ENCODE peak calls at places on chromosomes 13 and 19, in four cellular contexts. Y is psoas muscle, J is PC-3, P is HCT116. E is an unnamed sample.

GRCh38 chr13:45402641-45403040 is 15.5 kb downstream of the SLC25A30 start:
- DNase-seq in Y (no peak), J (no peak), P (no peak), E (no peak)

GRCh38 chr19:16131648-16132047 is 11.8 kb upstream of the HSH2D start:
- DNase-seq in J (no peak), Y (no peak), P (no peak), E (no peak)

GRCh38 chr13:95714142-95714832 is 37.3 kb downstream of the DNAJC3 start:
- DNase-seq in Y (no peak), J (peak), P (no peak), E (no peak)

GRCh38 chr13:33349996-33350826 is 64.7 kb upstream of the STARD13 start:
- DNase-seq in Y (peak), P (no peak), J (peak), E (peak)

GRCh38 chr19:1102407-1103106 is 1.2 kb upstream of the GPX4 start:
- DNase-seq in J (peak), P (peak), Y (no peak), E (peak)

GRCh38 chr19:39252458-39252857 is 3.8 kb upstream of the IFNL4 start:
- DNase-seq in P (no peak), Y (no peak), J (no peak), E (no peak)

GRCh38 chr13:109704771-109705628 is 81.4 kb downstream of the IRS2 start:
- DNase-seq in J (peak), Y (peak), P (no peak), E (no peak)

GRCh38 chr19:799076-799881 is 2.0 kb downstream of the PTBP1 start:
- DNase-seq in P (no peak), Y (no peak), J (peak), E (no peak)

GRCh38 chr13:113327766-113328391 is 30.8 kb downstream of the LAMP1 start:
- DNase-seq in Y (peak), P (no peak), J (no peak), E (no peak)

GRCh38 chr13:93173656-93174055 is 53.0 kb upstream of the GPC6 start:
- DNase-seq in P (no peak), Y (no peak), J (no peak), E (no peak)

GRCh38 chr19:11738746-11739620 is at the start of gene ZNF823:
- DNase-seq in J (peak), P (peak), Y (peak), E (peak)

GRCh38 chr19:49400034-49400433 is 12.0 kb downstream of the KASH5 start:
- DNase-seq in J (no peak), P (no peak), Y (no peak), E (no peak)

GRCh38 chr13:87656311-87656710 is 14.9 kb upstream of the SLITRK5 start:
- DNase-seq in J (peak), P (no peak), Y (no peak), E (no peak)

GRCh38 chr13:114282143-114282685 is 813 bp downstream of the UPF3A start:
- DNase-seq in P (no peak), J (peak), Y (peak), E (peak)

GRCh38 chr13:21075303-21076264 is 14.2 kb upstream of the LATS2 start:
- DNase-seq in P (no peak), Y (peak), J (no peak), E (peak)

GRCh38 chr19:33677745-33678426 is 56.1 kb downstream of the CHST8 start:
- DNase-seq in P (no peak), J (peak), Y (no peak), E (no peak)

GRCh38 chr13:50124536-50125305 is 109.5 kb downstream of the KCNRG start:
- DNase-seq in P (no peak), Y (peak), J (peak), E (peak)

GRCh38 chr19:29858000-29858596 is 46.3 kb downstream of the CCNE1 start:
- DNase-seq in J (peak), Y (peak), P (no peak), E (no peak)

GRCh38 chr19:32471095-32471494 is 65.5 kb downstream of the DPY19L3 start:
- DNase-seq in P (no peak), J (no peak), Y (peak), E (no peak)

GRCh38 chr19:45275370-45275971 is 24.4 kb downstream of the MARK4 start:
- DNase-seq in Y (no peak), P (no peak), J (no peak), E (no peak)

GRCh38 chr19:44820648-44821609 is 12.0 kb downstream of the BCAM start:
- DNase-seq in Y (peak), P (no peak), J (no peak), E (peak)

GRCh38 chr19:6018786-6019185 is 40.8 kb upstream of the RANBP3 start:
- DNase-seq in Y (peak), P (no peak), J (no peak), E (no peak)

GRCh38 chr19:12880551-12881171 is 588 bp downstream of the DNASE2 start:
- DNase-seq in J (peak), P (no peak), Y (no peak), E (peak)

GRCh38 chr13:22483276-22483675 is 697.5 kb upstream of the SGCG start:
- DNase-seq in Y (no peak), J (no peak), P (no peak), E (no peak)

GRCh38 chr13:94657167-94657566 is 55.2 kb downstream of the SOX21 start:
- DNase-seq in P (no peak), J (peak), Y (no peak), E (no peak)

GRCh38 chr13:44969858-44970484 is 19.3 kb downstream of the NUFIP1 start:
- DNase-seq in P (peak), J (peak), Y (no peak), E (no peak)

GRCh38 chr19:18762125-18763023 is 28.7 kb downstream of the COMP start:
- DNase-seq in Y (peak), J (peak), P (peak), E (peak)

GRCh38 chr19:48997972-48998371 is 4.3 kb downstream of the RUVBL2 start:
- DNase-seq in P (peak), Y (no peak), J (peak), E (no peak)

GRCh38 chr19:1489463-1489971 is 633 bp downstream of the PCSK4 start:
- DNase-seq in Y (peak), P (no peak), J (no peak), E (no peak)

GRCh38 chr19:16371540-16371986 is 46.9 kb downstream of the KLF2 start:
- DNase-seq in P (no peak), Y (peak), J (no peak), E (no peak)

GRCh38 chr19:39448271-39448670 is 2.9 kb downstream of the SUPT5H start:
- DNase-seq in Y (no peak), J (peak), P (no peak), E (no peak)

GRCh38 chr19:57903298-57904174 is 12.9 kb downstream of the ZNF417 start:
- DNase-seq in P (peak), J (peak), Y (no peak), E (no peak)

GRCh38 chr13:109872864-109873263 is 86.5 kb upstream of the IRS2 start:
- DNase-seq in J (no peak), P (no peak), Y (no peak), E (no peak)

GRCh38 chr13:42215578-42216421 is 56.2 kb upstream of the AKAP11 start:
- DNase-seq in Y (no peak), J (peak), P (peak), E (no peak)

DNA sequence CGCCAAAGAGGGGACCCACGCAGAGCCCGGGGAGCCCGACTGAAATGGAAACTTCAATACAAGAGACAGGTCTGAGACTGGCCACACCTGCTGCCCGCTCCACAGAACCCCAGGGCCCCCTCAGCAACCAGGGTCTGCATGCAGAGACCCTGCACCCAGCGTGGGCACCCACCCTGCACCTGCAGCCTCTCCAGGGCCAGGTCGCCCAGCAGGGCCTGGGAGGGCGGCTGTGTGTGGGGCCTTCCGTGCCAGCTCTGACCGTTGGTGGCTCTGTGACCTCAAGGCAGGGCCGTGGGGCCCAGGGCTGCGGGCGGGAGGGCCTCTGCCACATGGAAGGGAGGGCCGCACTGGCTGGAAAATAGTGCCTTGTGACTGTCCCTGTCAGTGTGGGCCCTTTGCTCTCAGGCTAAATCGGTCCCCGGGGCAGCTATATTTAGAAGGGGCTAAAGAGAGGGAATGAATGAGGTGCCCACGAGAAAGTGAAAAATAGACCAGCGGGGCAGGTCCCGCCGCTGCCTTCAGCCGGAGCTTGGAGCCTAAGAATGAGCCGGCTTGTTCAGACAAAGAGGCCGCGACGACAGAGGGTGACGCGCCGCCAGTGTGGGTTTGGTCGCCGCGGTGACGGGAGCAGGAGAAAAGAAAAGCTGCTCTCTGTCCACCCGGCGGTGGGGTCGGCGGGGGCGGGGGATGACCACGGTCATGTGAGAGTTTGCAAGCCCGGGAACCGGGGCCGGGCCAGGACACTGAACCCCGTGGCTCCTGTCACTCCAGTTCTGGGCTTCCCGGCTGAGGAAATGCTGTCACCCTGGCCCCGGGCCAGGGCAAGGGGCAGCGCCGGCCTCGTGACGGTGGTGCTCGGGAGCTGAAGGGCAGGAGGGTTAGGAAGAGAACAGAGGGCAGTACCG is 70.5 kb downstream of the GADD45B start:
- DNase-seq in P (no peak), J (no peak), Y (peak), E (peak)
- H3K27ac ChIP-seq in P (no peak), J (no peak), Y (peak), E (peak)

GRCh38 chr19:54473983-54474382 is 887 bp upstream of the CDC42EP5 start:
- DNase-seq in Y (no peak), J (no peak), P (no peak), E (no peak)
- H3K4me3 ChIP-seq in Y (no peak), J (no peak), P (no peak), E (no peak)

GRCh38 chr13:100659578-100659977 is 15.0 kb downstream of the TMTC4 start:
- DNase-seq in P (no peak), Y (no peak), J (no peak), E (no peak)
- H3K27ac ChIP-seq in P (no peak), Y (no peak), J (no peak), E (no peak)

GRCh38 chr19:38221421-38221820 is 2.6 kb downstream of the DPF1 start:
- DNase-seq in P (no peak), Y (no peak), J (no peak), E (no peak)
- H3K4me3 ChIP-seq in P (no peak), Y (no peak), J (no peak), E (no peak)